ENCODE peak calls at places on chromosomes 11 and 22, in seven cellular contexts. Z is astrocyte of the cerebellum, Q is heart right ventricle, A is ovary, D is fibroblast of pulmonary artery, S is natural killer cell, P is fibroblast of lung. Y is an unnamed sample.

GRCh38 chr22:23856721-23857605 is 712 bp upstream of the SLC2A11 start:
- DNase-seq in Z (peak), Q (peak), A (peak), D (peak), S (no peak), P (peak), Y (no peak)

GRCh38 chr22:26631282-26631681 is 9.5 kb downstream of the CRYBA4 start:
- DNase-seq in Z (no peak), Q (no peak), A (no peak), D (no peak), S (no peak), P (no peak), Y (no peak)

GRCh38 chr11:3947084-3947483 is 91.6 kb downstream of the STIM1 start:
- DNase-seq in Z (no peak), Q (peak), A (no peak), D (peak), S (peak), P (peak), Y (no peak)

GRCh38 chr11:127006311-127006710 is 5.7 kb upstream of the KIRREL3 start:
- DNase-seq in Z (peak), Q (no peak), A (no peak), D (peak), S (no peak), P (peak), Y (no peak)

GRCh38 chr11:128157423-128158298 is 429.7 kb downstream of the ETS1 start:
- DNase-seq in Z (peak), Q (peak), A (no peak), D (peak), S (peak), P (peak), Y (no peak)

GRCh38 chr11:122862091-122862490 is 20.5 kb upstream of the JHY start:
- DNase-seq in Z (no peak), Q (no peak), A (no peak), D (no peak), S (no peak), P (no peak), Y (no peak)

GRCh38 chr11:15897211-15897960 is 459.0 kb downstream of the SOX6 start:
- DNase-seq in Z (no peak), Q (no peak), A (no peak), D (peak), S (no peak), P (peak), Y (no peak)

GRCh38 chr11:100631316-100631715 is 55.8 kb upstream of the ARHGAP42 start:
- DNase-seq in Z (no peak), Q (no peak), A (no peak), D (no peak), S (no peak), P (no peak), Y (no peak)

GRCh38 chr11:134574425-134574824 is 162.4 kb upstream of the B3GAT1 start:
- DNase-seq in Z (no peak), Q (peak), A (no peak), D (no peak), S (no peak), P (no peak), Y (no peak)

GRCh38 chr11:57485217-57486007 is 25.1 kb downstream of the RTN4RL2 start:
- DNase-seq in Z (no peak), Q (no peak), A (no peak), D (no peak), S (no peak), P (no peak), Y (no peak)

GRCh38 chr11:116527180-116527991 is 245.4 kb downstream of the BUD13 start:
- DNase-seq in Z (no peak), Q (no peak), A (no peak), D (no peak), S (no peak), P (no peak), Y (no peak)

GRCh38 chr11:17643506-17644405 is 75.6 kb upstream of the MYOD1 start:
- DNase-seq in Z (no peak), Q (no peak), A (no peak), D (no peak), S (no peak), P (no peak), Y (no peak)

GRCh38 chr22:27782065-27782464 is 19.5 kb downstream of the MN1 start:
- DNase-seq in Z (no peak), Q (peak), A (no peak), D (no peak), S (no peak), P (no peak), Y (peak)

GRCh38 chr11:122099345-122100045 is 16.5 kb downstream of the BLID start:
- DNase-seq in Z (peak), Q (no peak), A (no peak), D (peak), S (no peak), P (peak), Y (no peak)

GRCh38 chr11:76669901-76670474 is 559 bp downstream of the LRRC32 start:
- DNase-seq in Z (peak), Q (peak), A (peak), D (peak), S (no peak), P (peak), Y (no peak)

GRCh38 chr11:130531061-130531460 is 82.6 kb downstream of the ADAMTS15 start:
- DNase-seq in Z (peak), Q (no peak), A (no peak), D (no peak), S (no peak), P (peak), Y (no peak)

GRCh38 chr11:69914286-69915150 is 95.3 kb upstream of the FGF3 start:
- DNase-seq in Z (no peak), Q (no peak), A (no peak), D (no peak), S (no peak), P (no peak), Y (peak)

GRCh38 chr11:364991-365390 is 4.3 kb upstream of the B4GALNT4 start:
- DNase-seq in Z (no peak), Q (no peak), A (peak), D (no peak), S (no peak), P (no peak), Y (no peak)

GRCh38 chr11:44030276-44030932 is 17.4 kb upstream of the ACCSL start:
- DNase-seq in Z (no peak), Q (peak), A (peak), D (peak), S (no peak), P (peak), Y (peak)

GRCh38 chr11:128361451-128362020 is 225.8 kb downstream of the ETS1 start:
- DNase-seq in Z (no peak), Q (no peak), A (no peak), D (no peak), S (no peak), P (peak), Y (no peak)

GRCh38 chr11:112122206-112122605 is 35.5 kb downstream of the SDHD start:
- DNase-seq in Z (no peak), Q (no peak), A (no peak), D (no peak), S (no peak), P (peak), Y (no peak)

GRCh38 chr11:100791873-100792272 is 104.8 kb downstream of the ARHGAP42 start:
- DNase-seq in Z (no peak), Q (no peak), A (no peak), D (no peak), S (no peak), P (no peak), Y (no peak)

GRCh38 chr11:101476186-101476585 is 107.6 kb downstream of the TRPC6 start:
- DNase-seq in Z (no peak), Q (no peak), A (no peak), D (no peak), S (no peak), P (no peak), Y (no peak)

GRCh38 chr11:127643659-127644058 is 643.1 kb upstream of the KIRREL3 start:
- DNase-seq in Z (no peak), Q (no peak), A (no peak), D (no peak), S (no peak), P (no peak), Y (no peak)

GRCh38 chr11:72072348-72072747 is 8.0 kb downstream of the NUMA1 start:
- DNase-seq in Z (peak), Q (no peak), A (no peak), D (peak), S (no peak), P (peak), Y (no peak)

GRCh38 chr22:37163618-37164534 is 14.2 kb upstream of the IL2RB start:
- DNase-seq in Z (no peak), Q (no peak), A (no peak), D (no peak), S (peak), P (no peak), Y (no peak)

GRCh38 chr11:17548444-17548843 is 1.4 kb downstream of the OTOG start:
- DNase-seq in Z (no peak), Q (no peak), A (no peak), D (no peak), S (no peak), P (no peak), Y (no peak)

GRCh38 chr11:86673872-86674750 is 1.7 kb upstream of the ME3 start:
- DNase-seq in Z (no peak), Q (no peak), A (no peak), D (no peak), S (no peak), P (no peak), Y (no peak)

GRCh38 chr22:26494506-26494905 is 10.8 kb downstream of the SRRD start:
- DNase-seq in Z (no peak), Q (no peak), A (no peak), D (no peak), S (no peak), P (no peak), Y (no peak)

GRCh38 chr22:21567456-21568206 is at the start of gene UBE2L3:
- DNase-seq in Z (peak), Q (peak), A (peak), D (peak), S (peak), P (peak), Y (peak)

GRCh38 chr22:31275018-31275417 is 17.3 kb downstream of the PIK3IP1 start:
- DNase-seq in Z (no peak), Q (no peak), A (no peak), D (no peak), S (no peak), P (no peak), Y (no peak)
- TF ChIP-seq CTCF in Z (no peak), Q (no peak), A (no peak), D (no peak), S (no peak), P (no peak), Y (no peak)

GRCh38 chr22:29700949-29701927 is 18.6 kb upstream of the CABP7 start:
- DNase-seq in Z (no peak), Q (no peak), A (no peak), D (peak), S (no peak), P (peak), Y (no peak)
- TF ChIP-seq CTCF in Z (peak), Q (no peak), A (no peak), D (peak), S (no peak), P (no peak), Y (no peak)

GRCh38 chr11:34064291-34064690 is 12.8 kb downstream of the CAPRIN1 start:
- DNase-seq in Z (no peak), Q (no peak), A (no peak), D (no peak), S (no peak), P (no peak), Y (no peak)

GRCh38 chr11:34068098-34068497 is 16.6 kb downstream of the CAPRIN1 start:
- DNase-seq in Z (peak), Q (peak), A (no peak), D (peak), S (no peak), P (peak), Y (no peak)

GRCh38 chr11:34063061-34063795 is 11.7 kb downstream of the CAPRIN1 start:
- DNase-seq in Z (no peak), Q (no peak), A (no peak), D (peak), S (no peak), P (no peak), Y (no peak)

GRCh38 chr11:34067383-34068065 is 16.0 kb downstream of the CAPRIN1 start:
- DNase-seq in Z (no peak), Q (no peak), A (no peak), D (no peak), S (no peak), P (no peak), Y (no peak)

GRCh38 chr11:34065505-34066203 is 14.1 kb downstream of the CAPRIN1 start:
- DNase-seq in Z (no peak), Q (no peak), A (no peak), D (no peak), S (no peak), P (peak), Y (no peak)
- TF ChIP-seq CTCF in Z (peak), Q (no peak), A (no peak), D (no peak), S (peak), P (no peak), Y (peak)

DNA sequence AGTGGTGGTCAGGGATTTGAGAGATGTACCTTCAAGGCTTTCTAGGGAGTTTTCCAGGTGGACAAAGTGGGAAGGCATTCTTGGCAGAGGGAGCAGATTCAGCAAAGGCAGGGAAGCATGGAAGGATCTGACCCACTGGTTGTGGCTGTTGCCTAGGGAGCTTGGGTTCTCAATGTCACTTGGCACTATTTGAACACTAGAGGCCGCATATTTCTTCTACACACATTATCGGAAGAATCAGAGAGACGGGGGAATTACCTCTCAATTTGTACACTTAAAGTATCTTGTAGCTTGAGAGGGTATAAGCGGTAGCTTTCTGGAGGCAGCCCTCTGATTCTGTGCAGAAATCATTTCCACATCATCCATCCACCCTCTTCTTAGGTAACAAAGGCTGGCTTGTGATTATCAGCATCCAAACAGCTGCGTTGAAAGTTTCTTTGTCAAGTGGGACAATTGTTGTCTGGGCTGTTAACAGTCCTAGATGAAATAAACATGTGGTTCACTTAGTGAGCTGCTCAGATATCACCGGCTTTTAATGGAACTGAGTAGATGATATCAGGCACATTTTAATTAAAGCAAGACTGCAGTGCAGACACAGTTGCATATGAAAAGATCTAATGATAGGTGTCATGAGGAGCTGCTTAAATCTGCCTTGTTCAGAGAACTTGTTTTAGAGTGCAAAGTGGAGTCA is 2.6 kb downstream of the NELL1 start:
- DNase-seq in Z (no peak), Q (no peak), A (no peak), D (peak), S (no peak), P (no peak), Y (no peak)
- TF ChIP-seq CTCF in Z (peak), Q (no peak), A (no peak), D (peak), S (no peak), P (no peak), Y (no peak)

GRCh38 chr11:119403021-119403420 is 20.0 kb downstream of the THY1 start:
- DNase-seq in Z (no peak), Q (no peak), A (no peak), D (no peak), S (no peak), P (no peak), Y (no peak)

GRCh38 chr11:119405986-119406385 is 17.0 kb downstream of the THY1 start:
- DNase-seq in Z (no peak), Q (no peak), A (no peak), D (no peak), S (no peak), P (peak), Y (no peak)

GRCh38 chr11:119402470-119402869 is 20.5 kb downstream of the THY1 start:
- DNase-seq in Z (no peak), Q (no peak), A (no peak), D (no peak), S (no peak), P (no peak), Y (no peak)

GRCh38 chr11:119400860-119401259 is 19.4 kb upstream of the USP2 start:
- DNase-seq in Z (no peak), Q (no peak), A (no peak), D (no peak), S (no peak), P (no peak), Y (no peak)

GRCh38 chr11:119404872-119405271 is 18.1 kb downstream of the THY1 start:
- DNase-seq in Z (no peak), Q (no peak), A (no peak), D (no peak), S (no peak), P (peak), Y (no peak)
- TF ChIP-seq CTCF in Z (no peak), Q (no peak), A (no peak), D (no peak), S (no peak), P (no peak), Y (no peak)

GRCh38 chr11:107858217-107859070 is at the start of gene SLC35F2:
- DNase-seq in Z (peak), Q (peak), A (peak), D (peak), S (peak), P (peak), Y (peak)
- TF ChIP-seq CTCF in Z (no peak), Q (no peak), A (no peak), D (no peak), S (no peak), P (no peak), Y (no peak)

GRCh38 chr22:40904101-40904500 is 42.2 kb upstream of the DNAJB7 start:
- DNase-seq in Z (no peak), Q (no peak), A (no peak), D (no peak), S (no peak), P (no peak), Y (no peak)

GRCh38 chr22:40894417-40894816 is 32.5 kb upstream of the DNAJB7 start:
- DNase-seq in Z (no peak), Q (no peak), A (no peak), D (no peak), S (no peak), P (no peak), Y (no peak)

DNA sequence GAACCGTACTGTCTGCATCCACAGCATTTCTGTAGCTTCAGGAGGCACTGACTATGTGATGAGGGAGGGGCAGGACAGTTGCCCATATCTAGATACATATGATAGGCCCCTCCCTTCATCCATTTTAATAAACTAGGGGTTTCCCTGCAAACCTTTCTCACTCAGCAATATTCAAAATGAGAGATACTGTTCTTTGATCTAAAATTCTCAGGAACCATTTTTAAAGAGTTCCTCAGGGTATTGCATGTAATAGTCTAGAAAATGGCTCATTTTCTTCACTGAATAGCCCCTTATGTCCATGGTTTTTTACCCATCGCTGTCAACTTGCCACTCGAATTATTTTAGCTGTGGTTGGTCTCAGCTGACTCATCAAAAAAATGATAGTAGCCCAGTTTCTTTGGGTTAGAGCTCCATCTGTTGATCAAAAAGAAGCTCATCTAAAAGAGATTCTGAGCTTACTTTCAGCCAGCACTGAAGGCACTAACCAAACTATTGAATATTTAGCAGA is 37.0 kb upstream of the DNAJB7 start:
- DNase-seq in Z (peak), Q (no peak), A (no peak), D (peak), S (no peak), P (peak), Y (no peak)
- TF ChIP-seq CTCF in Z (peak), Q (peak), A (peak), D (peak), S (no peak), P (peak), Y (peak)

DNA sequence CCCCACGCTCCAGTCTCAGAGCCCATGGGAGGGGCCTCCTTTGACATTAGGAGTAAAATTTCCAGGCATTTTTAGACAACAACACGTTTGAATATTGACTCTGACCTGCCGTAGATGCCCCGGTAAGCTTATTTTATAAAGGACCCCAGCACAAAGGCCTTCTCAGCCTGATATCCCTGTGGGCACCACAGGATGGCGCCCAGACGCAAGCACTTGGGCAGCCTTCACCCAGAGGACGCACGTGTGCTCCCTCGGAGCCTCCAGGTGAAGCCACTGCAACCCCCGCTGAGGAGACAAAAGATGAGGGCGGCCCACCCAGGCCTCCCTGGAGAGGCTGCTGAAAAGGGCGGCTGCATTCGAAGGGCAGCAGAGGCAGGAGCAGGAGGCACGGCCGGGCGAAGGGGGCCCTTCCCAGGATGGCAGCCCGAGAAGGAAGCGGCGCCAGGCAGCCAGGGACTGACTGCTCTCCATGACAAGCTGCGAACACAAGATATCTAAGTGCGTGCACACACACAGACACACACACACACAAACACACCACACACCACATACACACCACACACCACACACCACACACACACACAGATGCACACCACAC is 15.2 kb upstream of the TH start:
- DNase-seq in Z (no peak), Q (no peak), A (no peak), D (peak), S (peak), P (peak), Y (no peak)
- TF ChIP-seq CTCF in Z (peak), Q (peak), A (no peak), D (peak), S (peak), P (no peak), Y (peak)

GRCh38 chr22:17907731-17908051 is 116.7 kb downstream of the MICAL3 start:
- DNase-seq in Z (no peak), Q (no peak), A (no peak), D (no peak), S (no peak), P (no peak), Y (no peak)

GRCh38 chr22:17911312-17911705 is 113.1 kb downstream of the MICAL3 start:
- DNase-seq in Z (no peak), Q (no peak), A (no peak), D (no peak), S (no peak), P (no peak), Y (no peak)

GRCh38 chr22:17911887-17912286 is 112.5 kb downstream of the MICAL3 start:
- DNase-seq in Z (no peak), Q (no peak), A (no peak), D (no peak), S (no peak), P (no peak), Y (no peak)

GRCh38 chr22:17912942-17913704 is 111.2 kb downstream of the MICAL3 start:
- DNase-seq in Z (no peak), Q (no peak), A (no peak), D (no peak), S (no peak), P (no peak), Y (no peak)

GRCh38 chr22:17910561-17911311 is 113.6 kb downstream of the MICAL3 start:
- DNase-seq in Z (no peak), Q (peak), A (peak), D (peak), S (no peak), P (peak), Y (peak)
- TF ChIP-seq CTCF in Z (peak), Q (peak), A (peak), D (peak), S (no peak), P (peak), Y (peak)

GRCh38 chr11:124943242-124943641 is 7.4 kb upstream of the HEPACAM start:
- DNase-seq in Z (no peak), Q (no peak), A (no peak), D (no peak), S (no peak), P (no peak), Y (no peak)
- TF ChIP-seq CTCF in Z (no peak), Q (no peak), A (no peak), D (no peak), S (no peak), P (no peak), Y (no peak)

Y was measured in left ventricle myocardium inferior.